ENCODE peak calls at places on chromosomes 7 and 10, in six cellular contexts. P is right cardiac atrium, T is cardiac muscle cell, U is hepatocyte, D is bronchial epithelial cell, W is SK-N-SH. V is an unnamed sample.

GRCh38 chr10:92005978-92006377 is 82.4 kb downstream of the BTAF1 start:
- DNase-seq in P (no peak), T (no peak), U (no peak), D (no peak), W (no peak), V (no peak)

GRCh38 chr10:25831138-25831537 is 102.9 kb upstream of the MYO3A start:
- DNase-seq in P (no peak), T (no peak), U (no peak), D (no peak), W (no peak), V (no peak)

GRCh38 chr7:94389381-94389780 is 5.3 kb upstream of the COL1A2 start:
- DNase-seq in P (no peak), T (no peak), U (no peak), D (peak; percentile 17), W (no peak), V (no peak)

GRCh38 chr7:101154693-101155102 is 422 bp downstream of the AP1S1 start:
- DNase-seq in P (no peak), T (peak; percentile 30), U (no peak), D (no peak), W (no peak), V (no peak)

GRCh38 chr10:48444861-48445841 is 138.7 kb downstream of the MAPK8 start:
- DNase-seq in P (no peak), T (peak; percentile 35), U (peak; percentile 10), D (no peak), W (peak; percentile 70), V (no peak)

GRCh38 chr10:61882621-61883375 is 18.7 kb upstream of the ARID5B start:
- DNase-seq in P (no peak), T (no peak), U (no peak), D (peak; percentile 77), W (no peak), V (no peak)

GRCh38 chr7:6430271-6430940 is 17.3 kb downstream of the DAGLB start:
- DNase-seq in P (no peak), T (peak; percentile 28), U (no peak), D (peak; percentile 23), W (peak; percentile 67), V (no peak)

GRCh38 chr7:5692845-5693278 is 88.6 kb downstream of the RNF216 start:
- DNase-seq in P (no peak), T (no peak), U (no peak), D (peak; percentile 85), W (peak; percentile 67), V (no peak)

GRCh38 chr7:133510326-133511055 is 257.6 kb downstream of the EXOC4 start:
- DNase-seq in P (no peak), T (no peak), U (peak; percentile 57), D (peak; percentile 63), W (no peak), V (no peak)

GRCh38 chr7:106417273-106417902 is 132.6 kb upstream of the NAMPT start:
- DNase-seq in P (no peak), T (no peak), U (no peak), D (peak; percentile 81), W (no peak), V (no peak)

GRCh38 chr10:22711373-22711772 is 3.0 kb downstream of the PIP4K2A start:
- DNase-seq in P (no peak), T (no peak), U (no peak), D (no peak), W (no peak), V (no peak)
- H3K4me3 ChIP-seq in P (no peak overlapping the region), T (no peak overlapping the region), U (no peak overlapping the region), D (no peak overlapping the region), W (no peak overlapping the region), V (no peak overlapping the region)

GRCh38 chr7:80380957-80381356 is 130.9 kb downstream of the GNAT3 start:
- DNase-seq in P (no peak), T (no peak), U (no peak), D (no peak), W (no peak), V (no peak)
- H3K27me3 ChIP-seq in P (no peaks in the 10 kb centered on the region), T (no peaks in the 10 kb centered on the region), U (no peaks in the 10 kb centered on the region), D (no peaks in the 10 kb centered on the region), W (no peaks in the 10 kb centered on the region), V (no peaks in the 10 kb centered on the region)

GRCh38 chr7:24883632-24884013 is 96.4 kb downstream of the OSBPL3 start:
- DNase-seq in P (no peak), T (no peak), U (no peak), D (no peak), W (no peak), V (no peak)
- H3K4me3 ChIP-seq in P (no peak overlapping the region), T (no peak overlapping the region), U (no peak overlapping the region), D (no peak overlapping the region), W (no peak overlapping the region), V (no peak overlapping the region)

DNA sequence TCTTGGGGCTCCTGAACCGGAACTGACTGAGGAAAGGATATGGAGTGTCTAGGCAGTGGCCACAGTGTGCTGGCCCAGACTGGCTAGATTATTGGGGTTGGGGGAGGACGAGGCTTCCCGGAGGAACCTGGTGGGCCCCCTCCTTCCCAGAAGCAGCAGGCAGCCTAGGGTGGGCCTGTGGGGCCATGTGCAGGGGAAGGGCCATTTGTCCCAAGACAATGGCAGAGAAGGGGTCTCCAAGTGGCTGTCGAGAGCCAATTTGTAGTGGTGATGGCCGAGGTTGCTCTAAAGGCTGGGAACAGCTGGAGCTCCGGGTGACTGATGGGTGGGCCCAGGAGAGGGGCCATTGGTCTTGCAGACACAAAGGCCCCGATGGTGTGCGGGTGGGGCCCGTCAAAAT is 36.2 kb upstream of the PAX2 start:
- DNase-seq in P (no peak), T (no peak), U (no peak), D (no peak), W (no peak), V (no peak)
- H3K27me3 ChIP-seq in P (no peaks in the 10 kb centered on the region), T (peaks cover 82% of the 10 kb centered on the region), U (peaks cover 85% of the 10 kb centered on the region), D (peaks cover 42% of the 10 kb centered on the region), W (peaks cover 38% of the 10 kb centered on the region), V (peaks cover 52% of the 10 kb centered on the region)

V was measured in iPS DF 6.9.